ENCODE peak calls at places on chromosome 6, in ten cellular contexts. One of them, this sample, is unnamed. For H3K27me3, the result is how much of the 10 kb centered on the place peaks cover.

GRCh38 chr6:4640139-4640538 is 136.1 kb upstream of the CDYL start:
- DNase-seq in GM12878: no peak
- DNase-seq in esophagus squamous epithelium: no peak
- DNase-seq in H7: no peak
- DNase-seq in tibial nerve: no peak
- DNase-seq in Peyer's patch: no peak
- DNase-seq in left ventricle myocardium inferior: no peak
- DNase-seq in aorta: no peak
- DNase-seq in endothelial cell of umbilical vein: peak
- DNase-seq in right lobe of liver: no peak
- DNase-seq in this sample: no peak

GRCh38 chr6:17957488-17957887 is 29.9 kb downstream of the KIF13A start:
- DNase-seq in endothelial cell of umbilical vein: peak
- DNase-seq in Peyer's patch: no peak
- DNase-seq in GM12878: peak
- DNase-seq in left ventricle myocardium inferior: no peak
- DNase-seq in tibial nerve: no peak
- DNase-seq in right lobe of liver: no peak
- DNase-seq in aorta: no peak
- DNase-seq in H7: no peak
- DNase-seq in esophagus squamous epithelium: no peak
- DNase-seq in this sample: no peak

GRCh38 chr6:100617633-100618348 is 153.1 kb upstream of the SIM1 start:
- DNase-seq in Peyer's patch: no peak
- DNase-seq in left ventricle myocardium inferior: no peak
- DNase-seq in endothelial cell of umbilical vein: no peak
- DNase-seq in tibial nerve: no peak
- DNase-seq in right lobe of liver: no peak
- DNase-seq in esophagus squamous epithelium: no peak
- DNase-seq in H7: no peak
- DNase-seq in aorta: no peak
- DNase-seq in GM12878: no peak
- DNase-seq in this sample: no peak

GRCh38 chr6:104855507-104855906 is 4.2 kb downstream of the HACE1 start:
- DNase-seq in Peyer's patch: no peak
- DNase-seq in aorta: no peak
- DNase-seq in GM12878: no peak
- DNase-seq in esophagus squamous epithelium: no peak
- DNase-seq in right lobe of liver: no peak
- DNase-seq in left ventricle myocardium inferior: no peak
- DNase-seq in tibial nerve: no peak
- DNase-seq in H7: no peak
- DNase-seq in endothelial cell of umbilical vein: no peak
- DNase-seq in this sample: no peak

GRCh38 chr6:84568971-84569370 is 195.4 kb downstream of the TBX18 start:
- DNase-seq in left ventricle myocardium inferior: no peak
- DNase-seq in tibial nerve: no peak
- DNase-seq in esophagus squamous epithelium: no peak
- DNase-seq in GM12878: no peak
- DNase-seq in right lobe of liver: no peak
- DNase-seq in Peyer's patch: no peak
- DNase-seq in H7: no peak
- DNase-seq in endothelial cell of umbilical vein: peak
- DNase-seq in aorta: no peak
- DNase-seq in this sample: no peak

GRCh38 chr6:153167907-153168306 is 36.8 kb upstream of the RGS17 start:
- DNase-seq in right lobe of liver: no peak
- DNase-seq in tibial nerve: no peak
- DNase-seq in endothelial cell of umbilical vein: no peak
- DNase-seq in aorta: no peak
- DNase-seq in GM12878: no peak
- DNase-seq in left ventricle myocardium inferior: no peak
- DNase-seq in H7: no peak
- DNase-seq in Peyer's patch: no peak
- DNase-seq in esophagus squamous epithelium: no peak
- DNase-seq in this sample: no peak

GRCh38 chr6:81997091-81997926 is 244.8 kb upstream of the TENT5A start:
- DNase-seq in tibial nerve: no peak
- DNase-seq in right lobe of liver: no peak
- DNase-seq in Peyer's patch: no peak
- DNase-seq in esophagus squamous epithelium: no peak
- DNase-seq in GM12878: peak
- DNase-seq in H7: no peak
- DNase-seq in endothelial cell of umbilical vein: no peak
- DNase-seq in aorta: no peak
- DNase-seq in left ventricle myocardium inferior: no peak
- DNase-seq in this sample: no peak

GRCh38 chr6:169909113-169909512 is 157.7 kb downstream of the ERMARD start:
- DNase-seq in endothelial cell of umbilical vein: no peak
- DNase-seq in esophagus squamous epithelium: no peak
- DNase-seq in left ventricle myocardium inferior: no peak
- DNase-seq in right lobe of liver: no peak
- DNase-seq in tibial nerve: no peak
- DNase-seq in aorta: no peak
- DNase-seq in Peyer's patch: no peak
- DNase-seq in H7: no peak
- DNase-seq in GM12878: no peak
- DNase-seq in this sample: no peak

GRCh38 chr6:33426590-33427563 is 7.0 kb downstream of the SYNGAP1 start:
- DNase-seq in left ventricle myocardium inferior: no peak
- DNase-seq in GM12878: no peak
- DNase-seq in endothelial cell of umbilical vein: no peak
- DNase-seq in aorta: peak
- DNase-seq in esophagus squamous epithelium: no peak
- DNase-seq in tibial nerve: no peak
- DNase-seq in H7: peak
- DNase-seq in Peyer's patch: no peak
- DNase-seq in right lobe of liver: no peak
- DNase-seq in this sample: no peak

GRCh38 chr6:515267-515666 is 123.7 kb downstream of the IRF4 start:
- DNase-seq in esophagus squamous epithelium: no peak
- DNase-seq in H7: peak
- DNase-seq in Peyer's patch: no peak
- DNase-seq in left ventricle myocardium inferior: no peak
- DNase-seq in aorta: no peak
- DNase-seq in endothelial cell of umbilical vein: no peak
- DNase-seq in GM12878: no peak
- DNase-seq in right lobe of liver: no peak
- DNase-seq in tibial nerve: no peak
- DNase-seq in this sample: no peak

GRCh38 chr6:159819098-159819497 is 19.0 kb downstream of the PNLDC1 start:
- DNase-seq in esophagus squamous epithelium: no peak
- DNase-seq in H7: no peak
- DNase-seq in Peyer's patch: no peak
- DNase-seq in GM12878: no peak
- DNase-seq in tibial nerve: no peak
- DNase-seq in left ventricle myocardium inferior: no peak
- DNase-seq in right lobe of liver: no peak
- DNase-seq in aorta: no peak
- DNase-seq in endothelial cell of umbilical vein: no peak
- DNase-seq in this sample: peak

GRCh38 chr6:159821111-159821510 is 21.0 kb downstream of the PNLDC1 start:
- DNase-seq in Peyer's patch: no peak
- DNase-seq in GM12878: no peak
- DNase-seq in aorta: no peak
- DNase-seq in esophagus squamous epithelium: no peak
- DNase-seq in right lobe of liver: no peak
- DNase-seq in H7: no peak
- DNase-seq in left ventricle myocardium inferior: no peak
- DNase-seq in tibial nerve: no peak
- DNase-seq in endothelial cell of umbilical vein: no peak
- DNase-seq in this sample: peak

GRCh38 chr6:159823953-159824352 is 23.9 kb downstream of the PNLDC1 start:
- DNase-seq in endothelial cell of umbilical vein: no peak
- DNase-seq in GM12878: no peak
- DNase-seq in H7: no peak
- DNase-seq in left ventricle myocardium inferior: no peak
- DNase-seq in right lobe of liver: no peak
- DNase-seq in tibial nerve: no peak
- DNase-seq in esophagus squamous epithelium: no peak
- DNase-seq in aorta: no peak
- DNase-seq in Peyer's patch: no peak
- DNase-seq in this sample: peak

GRCh38 chr6:159819932-159820640 is 20.0 kb downstream of the PNLDC1 start:
- DNase-seq in left ventricle myocardium inferior: no peak
- DNase-seq in GM12878: no peak
- DNase-seq in H7: peak
- DNase-seq in endothelial cell of umbilical vein: no peak
- DNase-seq in right lobe of liver: no peak
- DNase-seq in aorta: no peak
- DNase-seq in esophagus squamous epithelium: no peak
- DNase-seq in Peyer's patch: peak
- DNase-seq in tibial nerve: no peak
- DNase-seq in this sample: peak

DNA sequence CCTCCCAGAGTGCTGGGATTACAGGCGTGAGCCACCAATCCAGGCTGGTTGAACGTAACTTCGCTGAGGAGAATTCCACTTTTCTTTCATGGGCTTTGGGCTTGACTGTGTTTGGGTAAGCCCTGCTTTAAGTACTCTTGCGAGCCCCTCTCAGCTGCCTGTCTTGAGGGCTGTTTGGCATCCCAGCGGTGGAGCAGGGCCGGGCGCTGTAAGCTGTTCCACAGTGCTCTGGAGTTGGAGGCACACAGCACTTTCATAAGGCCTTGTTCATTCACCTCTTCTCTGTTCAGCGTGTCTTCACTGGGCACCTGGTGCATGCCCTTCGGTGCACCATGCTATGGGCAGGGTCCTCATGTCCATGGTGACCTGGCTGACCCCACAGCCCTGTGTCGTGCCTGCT is 21.6 kb downstream of the PNLDC1 start:
- DNase-seq in Peyer's patch: no peak
- DNase-seq in endothelial cell of umbilical vein: no peak
- DNase-seq in left ventricle myocardium inferior: no peak
- DNase-seq in tibial nerve: no peak
- DNase-seq in H7: no peak
- DNase-seq in GM12878: no peak
- DNase-seq in right lobe of liver: no peak
- DNase-seq in aorta: no peak
- DNase-seq in esophagus squamous epithelium: no peak
- DNase-seq in this sample: no peak
- H3K27me3 ChIP-seq in Peyer's patch: under half
- H3K27me3 ChIP-seq in endothelial cell of umbilical vein: under half
- H3K27me3 ChIP-seq in left ventricle myocardium inferior: under half
- H3K27me3 ChIP-seq in tibial nerve: under half
- H3K27me3 ChIP-seq in H7: under half
- H3K27me3 ChIP-seq in GM12878: under half
- H3K27me3 ChIP-seq in right lobe of liver: under half
- H3K27me3 ChIP-seq in aorta: under half
- H3K27me3 ChIP-seq in esophagus squamous epithelium: under half
- H3K27me3 ChIP-seq in this sample: under half

DNA sequence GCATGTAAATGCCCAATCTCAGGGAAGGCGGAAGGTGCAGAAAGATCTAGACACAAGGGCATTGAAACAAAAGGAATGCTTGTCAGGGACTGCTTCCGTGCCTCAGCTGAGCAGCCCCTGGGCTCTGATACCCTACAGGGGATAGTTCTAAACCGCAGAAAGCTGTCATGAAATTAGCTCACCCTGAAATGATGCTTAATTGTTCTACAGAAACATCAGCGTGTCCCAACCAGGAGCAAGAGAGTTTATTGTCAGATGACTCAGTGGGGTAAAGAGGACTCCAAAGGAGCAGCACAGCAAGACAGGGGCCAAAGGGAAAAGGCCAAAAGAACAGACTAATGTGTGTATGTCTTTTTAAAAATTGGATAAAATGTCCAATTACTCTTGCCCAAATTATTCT is 258.4 kb upstream of the JARID2 start:
- DNase-seq in tibial nerve: no peak
- DNase-seq in Peyer's patch: no peak
- DNase-seq in esophagus squamous epithelium: no peak
- DNase-seq in endothelial cell of umbilical vein: no peak
- DNase-seq in H7: no peak
- DNase-seq in aorta: no peak
- DNase-seq in right lobe of liver: no peak
- DNase-seq in left ventricle myocardium inferior: no peak
- DNase-seq in GM12878: no peak
- DNase-seq in this sample: no peak
- H3K27me3 ChIP-seq in tibial nerve: under half
- H3K27me3 ChIP-seq in Peyer's patch: under half
- H3K27me3 ChIP-seq in esophagus squamous epithelium: under half
- H3K27me3 ChIP-seq in endothelial cell of umbilical vein: under half
- H3K27me3 ChIP-seq in H7: under half
- H3K27me3 ChIP-seq in aorta: under half
- H3K27me3 ChIP-seq in right lobe of liver: under half
- H3K27me3 ChIP-seq in left ventricle myocardium inferior: under half
- H3K27me3 ChIP-seq in GM12878: under half
- H3K27me3 ChIP-seq in this sample: under half

GRCh38 chr6:27095914-27096313 is 151.6 kb upstream of the PRSS16 start:
- DNase-seq in left ventricle myocardium inferior: no peak
- DNase-seq in H7: no peak
- DNase-seq in Peyer's patch: no peak
- DNase-seq in aorta: no peak
- DNase-seq in GM12878: no peak
- DNase-seq in esophagus squamous epithelium: no peak
- DNase-seq in endothelial cell of umbilical vein: no peak
- DNase-seq in tibial nerve: no peak
- DNase-seq in right lobe of liver: no peak
- DNase-seq in this sample: no peak
- H3K27me3 ChIP-seq in left ventricle myocardium inferior: half or more
- H3K27me3 ChIP-seq in H7: under half
- H3K27me3 ChIP-seq in Peyer's patch: under half
- H3K27me3 ChIP-seq in aorta: under half
- H3K27me3 ChIP-seq in GM12878: under half
- H3K27me3 ChIP-seq in esophagus squamous epithelium: under half
- H3K27me3 ChIP-seq in endothelial cell of umbilical vein: under half
- H3K27me3 ChIP-seq in tibial nerve: half or more
- H3K27me3 ChIP-seq in right lobe of liver: under half
- H3K27me3 ChIP-seq in this sample: under half

DNA sequence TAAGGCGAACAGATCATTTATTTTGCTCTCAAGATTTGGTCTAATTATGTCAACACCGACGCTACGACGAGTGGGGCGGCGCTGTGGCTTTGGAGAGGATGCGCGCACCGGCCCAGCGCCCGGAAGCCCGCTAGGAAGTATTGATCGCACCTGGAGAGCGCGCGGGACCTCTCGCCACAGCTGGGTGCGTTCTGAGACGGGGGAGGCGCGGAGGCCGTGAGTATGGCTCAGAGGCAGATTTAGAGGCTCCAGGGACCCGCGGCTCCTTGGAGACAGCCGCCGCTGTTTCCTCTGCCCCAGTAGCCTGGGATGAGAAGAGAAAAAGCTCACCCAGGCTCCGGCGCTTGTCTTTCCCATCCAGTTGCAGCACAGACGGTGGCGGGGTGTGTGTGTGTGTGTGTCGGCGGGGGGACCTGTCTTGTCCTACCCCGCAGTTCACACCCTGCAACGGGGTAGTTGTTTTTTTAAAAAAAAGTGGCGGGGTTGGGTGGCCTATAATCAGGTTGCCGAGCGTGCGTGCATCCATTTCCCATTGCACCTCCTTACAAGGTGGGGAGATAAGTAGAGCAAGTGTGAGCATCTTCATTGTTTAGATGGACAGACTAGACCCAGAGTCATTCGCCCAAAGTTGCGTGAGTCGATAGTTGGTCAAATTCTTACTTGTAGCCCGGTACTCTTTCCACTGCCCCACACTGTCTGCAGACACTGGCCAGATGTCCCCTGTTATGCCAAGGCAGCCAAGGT is 11.2 kb downstream of the TFAP2D start:
- DNase-seq in aorta: no peak
- DNase-seq in right lobe of liver: no peak
- DNase-seq in GM12878: no peak
- DNase-seq in tibial nerve: no peak
- DNase-seq in left ventricle myocardium inferior: no peak
- DNase-seq in endothelial cell of umbilical vein: no peak
- DNase-seq in esophagus squamous epithelium: no peak
- DNase-seq in H7: peak
- DNase-seq in Peyer's patch: no peak
- DNase-seq in this sample: no peak
- H3K27me3 ChIP-seq in aorta: under half
- H3K27me3 ChIP-seq in right lobe of liver: under half
- H3K27me3 ChIP-seq in GM12878: under half
- H3K27me3 ChIP-seq in tibial nerve: under half
- H3K27me3 ChIP-seq in left ventricle myocardium inferior: half or more
- H3K27me3 ChIP-seq in endothelial cell of umbilical vein: under half
- H3K27me3 ChIP-seq in esophagus squamous epithelium: under half
- H3K27me3 ChIP-seq in H7: half or more
- H3K27me3 ChIP-seq in Peyer's patch: under half
- H3K27me3 ChIP-seq in this sample: half or more

This sample was measured in lower lobe of right lung.